ENCODE peak calls at places on chromosome 22, in eight cellular contexts. E, D, W, F, C, T, M and K are unnamed samples.

GRCh38 chr22:24996420-24996952 is 44.0 kb downstream of the KIAA1671 start:
- DNase-seq in E (peak), D (no peak), W (peak), F (no peak), C (peak), T (peak), M (peak), K (peak)

GRCh38 chr22:46547179-46547882 is 9.9 kb upstream of the CELSR1 start:
- DNase-seq in E (peak), D (peak), W (peak), F (no peak), C (peak), T (peak), M (peak), K (peak)

GRCh38 chr22:23137905-23138520 is 3.8 kb downstream of the RSPH14 start:
- DNase-seq in E (peak), D (peak), W (no peak), F (peak), C (no peak), T (no peak), M (no peak), K (peak)

GRCh38 chr22:48704335-48704734 is 1123.3 kb downstream of the BRD1 start:
- DNase-seq in E (no peak), D (no peak), W (no peak), F (no peak), C (no peak), T (no peak), M (no peak), K (no peak)

GRCh38 chr22:37018815-37019308 is 385 bp downstream of the TST start:
- DNase-seq in E (peak), D (peak), W (peak), F (no peak), C (peak), T (peak), M (peak), K (peak)

GRCh38 chr22:17119481-17120202 is 1.5 kb downstream of the TMEM121B start:
- DNase-seq in E (no peak), D (no peak), W (peak), F (no peak), C (peak), T (no peak), M (peak), K (no peak)

GRCh38 chr22:41779889-41780505 is 20.5 kb upstream of the CCDC134 start:
- DNase-seq in E (no peak), D (no peak), W (no peak), F (no peak), C (no peak), T (no peak), M (no peak), K (no peak)

GRCh38 chr22:42334875-42335512 is 64.5 kb upstream of the TCF20 start:
- DNase-seq in E (no peak), D (no peak), W (no peak), F (no peak), C (no peak), T (no peak), M (no peak), K (no peak)

GRCh38 chr22:20741634-20742581 is 32.0 kb upstream of the SERPIND1 start:
- DNase-seq in E (peak), D (peak), W (peak), F (no peak), C (peak), T (peak), M (peak), K (peak)

GRCh38 chr22:46830001-46830715 is 67.7 kb downstream of the TBC1D22A start:
- DNase-seq in E (peak), D (peak), W (peak), F (no peak), C (no peak), T (peak), M (peak), K (peak)

GRCh38 chr22:40818192-40818746 is 877 bp downstream of the SLC25A17 start:
- DNase-seq in E (no peak), D (no peak), W (no peak), F (no peak), C (no peak), T (peak), M (no peak), K (no peak)

GRCh38 chr22:37300551-37301017 is 18.3 kb downstream of the CYTH4 start:
- DNase-seq in E (no peak), D (no peak), W (no peak), F (no peak), C (no peak), T (no peak), M (no peak), K (no peak)

GRCh38 chr22:48234011-48234410 is 1471.6 kb downstream of the TBC1D22A start:
- DNase-seq in E (no peak), D (no peak), W (no peak), F (no peak), C (no peak), T (no peak), M (no peak), K (no peak)

GRCh38 chr22:50269573-50270301 is 443 bp downstream of the MAPK11 start:
- DNase-seq in E (peak), D (peak), W (peak), F (no peak), C (no peak), T (peak), M (peak), K (peak)

GRCh38 chr22:20247010-20247505 is 21.1 kb downstream of the RTN4R start:
- DNase-seq in E (no peak), D (peak), W (peak), F (no peak), C (no peak), T (no peak), M (no peak), K (no peak)

GRCh38 chr22:50507421-50507990 is at the start of gene LMF2:
- DNase-seq in E (peak), D (no peak), W (no peak), F (peak), C (peak), T (no peak), M (peak), K (no peak)

GRCh38 chr22:22371031-22371541 is 126.5 kb downstream of the VPREB1 start:
- DNase-seq in E (no peak), D (no peak), W (no peak), F (no peak), C (no peak), T (no peak), M (no peak), K (no peak)

GRCh38 chr22:47497666-47498065 is 735.2 kb downstream of the TBC1D22A start:
- DNase-seq in E (no peak), D (no peak), W (no peak), F (no peak), C (no peak), T (no peak), M (no peak), K (no peak)

GRCh38 chr22:44391481-44392445 is 79.0 kb upstream of the SHISAL1 start:
- DNase-seq in E (peak), D (no peak), W (no peak), F (peak), C (peak), T (no peak), M (no peak), K (no peak)

GRCh38 chr22:42203609-42204008 is 66.8 kb downstream of the TCF20 start:
- DNase-seq in E (no peak), D (no peak), W (no peak), F (no peak), C (peak), T (no peak), M (no peak), K (no peak)

GRCh38 chr22:19887251-19887985 is 32.7 kb upstream of the GNB1L start:
- DNase-seq in E (no peak), D (no peak), W (no peak), F (no peak), C (no peak), T (no peak), M (no peak), K (no peak)

GRCh38 chr22:30705710-30706651 is 11.3 kb downstream of the OSBP2 start:
- DNase-seq in E (no peak), D (peak), W (peak), F (no peak), C (peak), T (peak), M (no peak), K (peak)

GRCh38 chr22:17272511-17272991 is 53.3 kb upstream of the ADA2 start:
- DNase-seq in E (no peak), D (no peak), W (no peak), F (no peak), C (peak), T (no peak), M (no peak), K (no peak)